ENCODE peak calls at places on chromosomes 3 and 15, in five cellular contexts. K is activated T-cell treated with anti-CD3 and anti-CD28 coated beads, Interleukin-2, amount 50 U/mL, for 72 hours; M is AG08395; Z is hepatic stellate cell; P is GM23248. Q is an unnamed sample.

GRCh38 chr3:178714971-178715832 is 179.0 kb downstream of the KCNMB2 start:
- DNase-seq in P (no peak), K (no peak), Z (no peak), M (no peak), Q (no peak)

GRCh38 chr3:47579875-47580274 is 1.2 kb upstream of the CSPG5 start:
- DNase-seq in P (no peak), Z (no peak), K (no peak), M (no peak), Q (no peak)

GRCh38 chr15:58748040-58748786 is 1.3 kb downstream of the ADAM10 start:
- DNase-seq in Z (no peak), K (peak; percentile 70), P (peak; percentile 49), M (no peak), Q (peak; percentile 22)

GRCh38 chr3:156109989-156110388 is 10.4 kb upstream of the KCNAB1 start:
- DNase-seq in Z (no peak), P (no peak), M (no peak), K (no peak), Q (no peak)

GRCh38 chr3:14784087-14784596 is 34.6 kb upstream of the FGD5 start:
- DNase-seq in Z (no peak), K (no peak), P (no peak), M (no peak), Q (no peak)

GRCh38 chr3:101255441-101255840 is 64.9 kb downstream of the IMPG2 start:
- DNase-seq in K (no peak), Z (no peak), M (no peak), P (no peak), Q (no peak)

GRCh38 chr3:40691598-40691905 is 166.8 kb downstream of the ZNF621 start:
- DNase-seq in K (no peak), Z (no peak), P (no peak), M (no peak), Q (no peak)

GRCh38 chr3:136189043-136189442 is 7.1 kb downstream of the MSL2 start:
- DNase-seq in K (no peak), P (no peak), Z (no peak), M (no peak), Q (no peak)

GRCh38 chr3:113266738-113267137 is 55.4 kb downstream of the BOC start:
- DNase-seq in P (no peak), Z (no peak), K (no peak), M (no peak), Q (no peak)

GRCh38 chr15:39887832-39888231 is 32.2 kb downstream of the GPR176 start:
- DNase-seq in P (peak; percentile 55), K (no peak), Z (peak; percentile 31), M (peak; percentile 54), Q (peak; percentile 50)

GRCh38 chr3:127887321-127887720 is 27.7 kb upstream of the KBTBD12 start:
- DNase-seq in P (peak; percentile 43), M (no peak), K (no peak), Z (no peak), Q (no peak)

GRCh38 chr15:22979069-22979698 is 984 bp downstream of the CYFIP1 start:
- DNase-seq in Z (peak; percentile 68), K (peak; percentile 53), P (peak; percentile 75), M (peak; percentile 53), Q (peak; percentile 73)

GRCh38 chr15:56734013-56734625 is 810 bp upstream of the ZNF280D start:
- DNase-seq in P (no peak), K (no peak), Z (no peak), M (no peak), Q (no peak)

GRCh38 chr3:73484656-73485248 is 140.0 kb downstream of the PDZRN3 start:
- DNase-seq in K (no peak), Z (no peak), M (peak; percentile 31), P (peak; percentile 67), Q (no peak)

GRCh38 chr3:45544719-45545296 is 49.7 kb upstream of the LIMD1 start:
- DNase-seq in M (no peak), P (no peak), K (no peak), Z (no peak), Q (no peak)

GRCh38 chr15:70528270-70528706 is 235.1 kb downstream of the UACA start:
- DNase-seq in P (peak; percentile 24), M (no peak), K (peak; percentile 71), Z (no peak), Q (no peak)

GRCh38 chr3:121995190-121996137 is 26.6 kb downstream of the ILDR1 start:
- DNase-seq in Z (peak; percentile 51), K (peak; percentile 29), P (peak; percentile 78), M (peak; percentile 62), Q (peak; percentile 43)

GRCh38 chr15:64536244-64536836 is 76.0 kb downstream of the ZNF609 start:
- DNase-seq in P (peak; percentile 85), K (peak; percentile 15), Z (peak; percentile 86), M (peak; percentile 80), Q (peak; percentile 72)

GRCh38 chr3:164640586-164640985 is 437.7 kb downstream of the SI start:
- DNase-seq in P (peak; percentile 42), Z (no peak), K (no peak), M (peak; percentile 10), Q (no peak)

GRCh38 chr15:52439470-52439869 is 89.2 kb downstream of the MYO5A start:
- DNase-seq in P (no peak), M (no peak), Z (no peak), K (no peak), Q (no peak)

GRCh38 chr3:61736506-61736905 is 175.1 kb downstream of the PTPRG start:
- DNase-seq in P (no peak), M (no peak), K (no peak), Z (no peak), Q (no peak)

GRCh38 chr3:44983413-44984040 is 7.5 kb downstream of the EXOSC7 start:
- DNase-seq in P (peak; percentile 10), Z (no peak), M (peak; percentile 14), K (no peak), Q (no peak)

GRCh38 chr3:25861566-25861965 is 71.7 kb downstream of the OXSM start:
- DNase-seq in Z (no peak), M (no peak), K (no peak), P (no peak), Q (no peak)

GRCh38 chr3:11724615-11725339 is 81.1 kb upstream of the VGLL4 start:
- DNase-seq in K (peak; percentile 4), P (no peak), Z (no peak), M (no peak), Q (no peak)

GRCh38 chr3:49006591-49007067 is 562 bp upstream of the WDR6 start:
- DNase-seq in K (peak; percentile 26), Z (peak; percentile 57), M (peak; percentile 22), P (peak; percentile 76), Q (no peak)

GRCh38 chr3:53230041-53230621 is 25.7 kb downstream of the TKT start:
- DNase-seq in Z (no peak), K (no peak), P (no peak), M (no peak), Q (no peak)

GRCh38 chr3:26193558-26193957 is 403.7 kb downstream of the OXSM start:
- DNase-seq in Z (no peak), P (no peak), K (no peak), M (no peak), Q (no peak)

GRCh38 chr3:143644370-143645089 is 203.7 kb downstream of the SLC9A9 start:
- DNase-seq in P (peak; percentile 87), M (peak; percentile 83), K (peak; percentile 4), Z (peak; percentile 52), Q (peak; percentile 45)

GRCh38 chr15:70882361-70882760 is 9.9 kb downstream of the THAP10 start:
- DNase-seq in P (peak; percentile 5), M (no peak), K (no peak), Z (no peak), Q (no peak)

GRCh38 chr3:177679568-177680441 is 482.5 kb upstream of the TBL1XR1 start:
- DNase-seq in K (peak; percentile 41), Z (no peak), M (no peak), P (peak; percentile 46), Q (no peak)

GRCh38 chr3:150426292-150426691 is 18.2 kb downstream of the TSC22D2 start:
- DNase-seq in P (no peak), K (no peak), Z (no peak), M (no peak), Q (no peak)

GRCh38 chr15:63366451-63366850 is 15.2 kb downstream of the CA12 start:
- DNase-seq in K (no peak), P (peak; percentile 78), Z (no peak), M (peak; percentile 69), Q (no peak)

GRCh38 chr3:29757054-29757777 is 476.3 kb downstream of the RBMS3 start:
- DNase-seq in M (no peak), Z (no peak), P (peak; percentile 45), K (no peak), Q (peak; percentile 18)

GRCh38 chr15:64070965-64071851 is 22.4 kb downstream of the CIAO2A start:
- DNase-seq in P (peak; percentile 92), Z (peak; percentile 84), M (peak; percentile 82), K (no peak), Q (peak; percentile 12)

GRCh38 chr15:80211976-80212375 is 40.0 kb downstream of the CTXND1 start:
- DNase-seq in K (no peak), Z (no peak), P (no peak), M (no peak), Q (no peak)

GRCh38 chr3:10644189-10644588 is 138.8 kb upstream of the ATP2B2 start:
- DNase-seq in Z (no peak), M (no peak), K (no peak), P (no peak), Q (no peak)

GRCh38 chr3:173875790-173876189 is 478.2 kb downstream of the NLGN1 start:
- DNase-seq in M (no peak), P (no peak), Z (no peak), K (no peak), Q (no peak)

GRCh38 chr3:45635475-45636256 is 41.1 kb downstream of the LIMD1 start:
- DNase-seq in M (peak; percentile 87), P (peak; percentile 86), K (no peak), Z (peak; percentile 86), Q (peak; percentile 77)

GRCh38 chr3:180085122-180085710 is 48.5 kb upstream of the PEX5L start:
- DNase-seq in M (no peak), K (no peak), Z (no peak), P (no peak), Q (no peak)

GRCh38 chr15:51493892-51494291 is 128.7 kb downstream of the DMXL2 start:
- DNase-seq in Z (no peak), P (peak; percentile 2), M (no peak), K (no peak), Q (no peak)